ENCODE peak calls at places on chromosomes 5 and 9, in five cellular contexts. X is transverse colon, Q is upper lobe of right lung, Z is Peyer's patch, Y is stomach. L is an unnamed sample.

GRCh38 chr5:9197881-9198260 is 348.0 kb downstream of the SEMA5A start:
- DNase-seq in X (no peak), Q (no peak), Z (no peak), Y (no peak), L (no peak)

GRCh38 chr9:106893088-106893487 is 30.1 kb downstream of the ZNF462 start:
- DNase-seq in X (no peak), Q (no peak), Z (no peak), Y (no peak), L (no peak)

GRCh38 chr9:131235480-131235851 is 40.8 kb downstream of the FAM78A start:
- DNase-seq in X (no peak), Q (no peak), Z (no peak), Y (no peak), L (no peak)

GRCh38 chr5:1002836-1003235 is 5.8 kb upstream of the NKD2 start:
- DNase-seq in X (no peak), Q (no peak), Z (peak; percentile 43), Y (peak; percentile 4), L (no peak)

GRCh38 chr5:87432460-87432859 is 19.7 kb upstream of the CCNH start:
- DNase-seq in X (no peak), Q (no peak), Z (no peak), Y (no peak), L (no peak)

GRCh38 chr9:69250681-69251080 is 74.3 kb upstream of the ENTREP1 start:
- DNase-seq in X (no peak), Q (no peak), Z (no peak), Y (no peak), L (no peak)

GRCh38 chr5:60674670-60675069 is 25.3 kb downstream of the DEPDC1B start:
- DNase-seq in X (no peak), Q (no peak), Z (no peak), Y (no peak), L (no peak)

GRCh38 chr9:101072259-101072658 is 43.7 kb downstream of the PLPPR1 start:
- DNase-seq in X (no peak), Q (no peak), Z (no peak), Y (no peak), L (no peak)

GRCh38 chr5:100456615-100457014 is 78.6 kb upstream of the FAM174A start:
- DNase-seq in X (no peak), Q (no peak), Z (no peak), Y (no peak), L (no peak)

GRCh38 chr9:86636051-86636450 is 281.8 kb upstream of the TUT7 start:
- DNase-seq in X (no peak), Q (no peak), Z (no peak), Y (no peak), L (no peak)

GRCh38 chr5:2710910-2711309 is 40.6 kb downstream of the IRX2 start:
- DNase-seq in X (no peak), Q (no peak), Z (no peak), Y (no peak), L (no peak)

GRCh38 chr5:36878421-36879088 is 2.0 kb downstream of the NIPBL start:
- DNase-seq in X (no peak), Q (no peak), Z (no peak), Y (no peak), L (no peak)

GRCh38 chr5:95439801-95440493 is 48.8 kb downstream of the FAM81B start:
- DNase-seq in X (no peak), Q (no peak), Z (no peak), Y (no peak), L (no peak)

GRCh38 chr9:14309403-14309802 is 4.5 kb downstream of the NFIB start:
- DNase-seq in X (no peak), Q (no peak), Z (no peak), Y (no peak), L (no peak)

GRCh38 chr5:411728-412127 is 31.2 kb upstream of the EXOC3 start:
- DNase-seq in X (no peak), Q (peak; percentile 20), Z (no peak), Y (no peak), L (no peak)

GRCh38 chr9:124290053-124290581 is 32.4 kb downstream of the NEK6 start:
- DNase-seq in X (peak; percentile 50), Q (no peak), Z (no peak), Y (peak; percentile 47), L (no peak)

GRCh38 chr9:135147473-135147805 is 60.0 kb downstream of the OLFM1 start:
- DNase-seq in X (no peak), Q (no peak), Z (no peak), Y (no peak), L (no peak)

GRCh38 chr9:6924149-6924548 is 166.4 kb downstream of the KDM4C start:
- DNase-seq in X (no peak), Q (no peak), Z (no peak), Y (no peak), L (no peak)

GRCh38 chr5:42927730-42928129 is 112.4 kb downstream of the ANXA2R start:
- DNase-seq in X (no peak), Q (no peak), Z (no peak), Y (no peak), L (no peak)

GRCh38 chr9:75108571-75108970 is 20.3 kb downstream of the OSTF1 start:
- DNase-seq in X (peak; percentile 39), Q (no peak), Z (no peak), Y (peak; percentile 49), L (peak; percentile 18)

GRCh38 chr9:93298498-93299417 is 114.8 kb downstream of the WNK2 start:
- DNase-seq in X (no peak), Q (peak; percentile 54), Z (peak; percentile 65), Y (no peak), L (no peak)

GRCh38 chr9:88831783-88832407 is 159.4 kb upstream of the S1PR3 start:
- DNase-seq in X (no peak), Q (no peak), Z (no peak), Y (no peak), L (no peak)

GRCh38 chr9:93228453-93228852 is 44.5 kb downstream of the WNK2 start:
- DNase-seq in X (no peak), Q (no peak), Z (no peak), Y (no peak), L (no peak)

GRCh38 chr5:136030252-136030651 is 1.5 kb downstream of the TGFBI start:
- DNase-seq in X (no peak), Q (no peak), Z (no peak), Y (no peak), L (no peak)

GRCh38 chr5:136032564-136032963 is 3.8 kb downstream of the TGFBI start:
- DNase-seq in X (no peak), Q (peak; percentile 4), Z (no peak), Y (no peak), L (no peak)

GRCh38 chr5:136031713-136032112 is 2.9 kb downstream of the TGFBI start:
- DNase-seq in X (no peak), Q (peak; percentile 46), Z (no peak), Y (no peak), L (no peak)

GRCh38 chr5:136028782-136029742 is at the start of gene TGFBI:
- DNase-seq in X (peak; percentile 69), Q (peak; percentile 88), Z (peak; percentile 75), Y (peak; percentile 66), L (no peak)

GRCh38 chr5:136030956-136031611 is 2.3 kb downstream of the TGFBI start:
- DNase-seq in X (no peak), Q (no peak), Z (no peak), Y (no peak), L (no peak)
- H3K4me1 ChIP-seq in X (peaks cover 20% of the 10 kb centered on the region), Q (peaks cover 28% of the 10 kb centered on the region), Z (no peaks in the 10 kb centered on the region), Y (peaks cover 30% of the 10 kb centered on the region), L (peaks cover 35% of the 10 kb centered on the region)

GRCh38 chr5:82859439-82860140 is 217.6 kb downstream of the TMEM167A start:
- DNase-seq in X (no peak), Q (no peak), Z (no peak), Y (no peak), L (no peak)

GRCh38 chr5:82855000-82855399 is 222.2 kb downstream of the TMEM167A start:
- DNase-seq in X (no peak), Q (no peak), Z (no peak), Y (no peak), L (no peak)

GRCh38 chr5:82855893-82856292 is 221.3 kb downstream of the TMEM167A start:
- DNase-seq in X (no peak), Q (no peak), Z (no peak), Y (no peak), L (no peak)

GRCh38 chr5:82861705-82862104 is 215.5 kb downstream of the TMEM167A start:
- DNase-seq in X (no peak), Q (no peak), Z (no peak), Y (no peak), L (no peak)

DNA sequence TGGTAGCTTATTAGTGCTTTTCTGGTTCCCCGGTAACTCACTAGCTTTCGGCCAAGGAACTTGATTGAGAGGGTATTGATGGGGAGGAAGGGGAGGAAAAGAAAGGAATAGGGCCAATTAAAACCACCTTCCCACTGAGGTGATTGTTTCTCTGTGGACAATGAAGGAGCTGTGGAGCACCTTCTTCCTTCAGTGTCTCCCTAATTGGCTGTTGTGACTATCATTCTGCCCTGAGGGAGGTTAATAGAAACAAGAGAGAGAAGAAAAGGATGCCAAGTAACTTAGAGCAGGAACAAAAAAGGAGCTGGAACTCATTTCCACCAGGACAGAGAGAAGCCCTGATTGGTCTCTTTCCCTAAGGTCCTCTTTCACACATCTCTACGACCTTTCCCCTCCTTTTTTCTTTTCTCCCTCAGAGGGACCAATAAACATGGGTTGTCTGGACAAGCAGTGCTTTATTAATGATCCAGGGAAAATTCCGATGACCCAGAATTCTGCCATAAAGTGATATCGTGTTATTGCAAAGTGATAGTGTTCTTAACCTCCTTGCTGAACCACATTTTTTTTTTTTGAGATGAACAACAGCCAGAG is 218.6 kb downstream of the TMEM167A start:
- DNase-seq in X (no peak), Q (no peak), Z (no peak), Y (no peak), L (no peak)
- H3K4me3 ChIP-seq in X (no peak overlapping the region), Q (no peak overlapping the region), Z (no peak overlapping the region), Y (no peak overlapping the region), L (no peak overlapping the region)

DNA sequence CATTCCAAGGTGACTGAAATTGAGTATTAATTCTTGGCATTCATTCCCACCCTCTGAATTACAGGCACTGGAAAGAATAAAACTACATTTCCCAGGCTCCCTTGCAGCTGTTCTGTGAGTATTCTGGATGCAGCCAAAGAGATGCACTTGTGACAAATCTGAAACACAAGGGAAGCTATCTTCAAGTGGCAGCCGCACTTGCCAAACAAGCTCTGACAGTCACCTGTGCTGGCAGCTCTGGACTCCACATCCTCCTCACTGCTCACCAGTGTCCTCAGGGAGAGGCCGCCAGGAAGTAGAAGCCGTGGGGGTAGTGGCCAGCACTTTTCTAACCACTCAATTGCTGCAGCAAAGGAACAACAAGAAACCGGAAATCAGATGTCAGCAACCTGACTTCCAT is 275.0 kb downstream of the NR2F1-AS1 start:
- DNase-seq in X (no peak), Q (no peak), Z (no peak), Y (no peak), L (no peak)
- H3K27ac ChIP-seq in X (no peak overlapping the region), Q (no peak overlapping the region), Z (no peak overlapping the region), Y (no peak overlapping the region), L (no peak overlapping the region)

DNA sequence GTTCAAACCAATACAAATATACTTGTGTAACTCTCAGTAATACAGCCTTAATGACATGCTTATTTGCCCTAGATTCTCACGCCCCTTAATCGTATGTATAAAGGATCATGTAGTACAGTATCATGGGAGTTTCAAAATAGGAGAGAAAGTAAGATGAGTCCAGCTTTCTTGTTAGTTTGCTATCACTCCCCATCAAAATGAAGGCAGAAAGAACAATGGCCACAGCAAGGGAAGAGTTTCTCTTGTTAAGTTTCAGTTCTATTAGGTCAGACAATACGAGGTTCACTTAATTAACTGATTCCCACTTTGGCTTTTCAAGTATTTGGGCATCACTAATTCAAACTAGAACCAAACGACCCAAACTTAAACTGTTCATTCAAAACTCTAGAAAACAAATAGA is 55.4 kb downstream of the CDC14B start:
- DNase-seq in X (no peak), Q (no peak), Z (no peak), Y (no peak), L (no peak)
- H3K4me1 ChIP-seq in X (peaks cover 17% of the 10 kb centered on the region), Q (peaks cover 21% of the 10 kb centered on the region), Z (peaks cover 3% of the 10 kb centered on the region), Y (peaks cover 41% of the 10 kb centered on the region), L (peaks cover 18% of the 10 kb centered on the region)

GRCh38 chr5:31637851-31638250 is 1.1 kb upstream of the PDZD2 start:
- DNase-seq in X (no peak), Q (no peak), Z (no peak), Y (no peak), L (no peak)
- H3K4me3 ChIP-seq in X (no peak overlapping the region), Q (no peak overlapping the region), Z (no peak overlapping the region), Y (no peak overlapping the region), L (no peak overlapping the region)